ENCODE peak calls at places on chromosomes 13 and 19, in six cellular contexts. O is GM23338, N is GM12878, P is fibroblast of lung, D is HepG2, R is MM.1S. F is an unnamed sample.

GRCh38 chr19:40220674-40221073 is 2.5 kb upstream of the TTC9B start:
- DNase-seq in O (no peak), N (no peak), P (no peak), D (no peak), R (no peak), F (no peak)

GRCh38 chr19:43564800-43565199 is 10.5 kb downstream of the XRCC1 start:
- DNase-seq in O (no peak), N (no peak), P (no peak), D (no peak), R (no peak), F (peak)

GRCh38 chr19:7257148-7258041 is 36.8 kb downstream of the INSR start:
- DNase-seq in O (no peak), N (no peak), P (peak), D (peak), R (no peak), F (no peak)

GRCh38 chr13:80012281-80012680 is 328.6 kb downstream of the SPRY2 start:
- DNase-seq in O (no peak), N (no peak), P (no peak), D (no peak), R (no peak), F (no peak)

GRCh38 chr13:27679396-27679795 is 57.7 kb downstream of the POLR1D start:
- DNase-seq in O (no peak), N (no peak), P (no peak), D (peak), R (no peak), F (no peak)

GRCh38 chr19:11052391-11052790 is 36.9 kb upstream of the LDLR start:
- DNase-seq in O (no peak), N (no peak), P (no peak), D (no peak), R (no peak), F (no peak)

GRCh38 chr13:29786698-29787097 is 63.7 kb downstream of the UBL3 start:
- DNase-seq in O (no peak), N (no peak), P (no peak), D (no peak), R (no peak), F (no peak)

GRCh38 chr19:46946611-46947238 is 72.9 kb upstream of the NPAS1 start:
- DNase-seq in O (no peak), N (no peak), P (no peak), D (peak), R (no peak), F (no peak)

GRCh38 chr19:1521636-1522035 is 2.2 kb upstream of the PLK5 start:
- DNase-seq in O (no peak), N (no peak), P (no peak), D (no peak), R (no peak), F (no peak)

GRCh38 chr19:1518471-1518870 is 5.4 kb upstream of the PLK5 start:
- DNase-seq in O (no peak), N (no peak), P (no peak), D (no peak), R (no peak), F (no peak)

GRCh38 chr19:1522061-1522460 is 1.8 kb upstream of the PLK5 start:
- DNase-seq in O (no peak), N (no peak), P (no peak), D (no peak), R (no peak), F (no peak)

GRCh38 chr19:1522838-1523237 is 1.0 kb upstream of the PLK5 start:
- DNase-seq in O (no peak), N (no peak), P (no peak), D (no peak), R (no peak), F (no peak)

DNA sequence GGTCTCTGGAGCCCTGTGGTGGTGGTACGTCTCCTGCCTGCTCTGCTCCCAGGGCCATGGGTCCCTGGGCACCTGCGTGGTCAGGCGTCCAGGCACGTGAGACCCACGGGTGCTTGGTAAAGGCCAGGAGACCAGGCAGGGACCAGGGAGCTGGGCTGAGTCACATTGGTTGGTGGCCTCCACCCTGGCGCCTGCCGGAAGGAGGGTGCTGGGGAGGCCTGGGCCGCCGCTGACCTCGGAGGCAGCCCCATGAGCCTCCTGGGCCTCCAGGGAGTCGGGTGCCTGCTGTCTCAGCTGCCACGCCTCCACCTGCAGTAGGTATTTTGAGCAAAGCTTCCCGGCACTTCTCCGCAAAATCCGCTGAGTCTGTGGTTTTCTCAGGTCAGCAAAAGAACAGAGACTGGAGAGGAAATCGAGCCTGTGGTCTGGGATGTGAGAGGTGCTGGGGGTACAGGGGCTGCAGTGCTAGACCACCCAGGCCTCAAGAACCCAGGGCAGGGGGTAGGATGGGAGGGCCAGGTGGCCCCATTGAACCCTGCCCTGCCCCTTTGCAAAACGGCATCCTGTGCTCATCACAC is 3.6 kb upstream of the PLK5 start:
- DNase-seq in O (no peak), N (no peak), P (no peak), D (no peak), R (peak), F (no peak)
- TF ChIP-seq CTCF in O (no peak), N (no peak), P (no peak), D (no peak), R (no peak), F (no peak)

GRCh38 chr13:25468330-25469178 is 96.8 kb downstream of the ATP8A2 start:
- DNase-seq in O (peak), N (no peak), P (no peak), D (no peak), R (no peak), F (no peak)
- TF ChIP-seq EZH2 in O (no peak), N (no peak), P (no peak), D (no peak), R (no peak), F (no peak)

GRCh38 chr13:43785681-43786471 is 896 bp downstream of the ENOX1 start:
- DNase-seq in O (peak), N (no peak), P (peak), D (no peak), R (peak), F (no peak)
- H2AFZ ChIP-seq in O (peak), N (no peak), P (peak), D (no peak), R (peak), F (no peak)

DNA sequence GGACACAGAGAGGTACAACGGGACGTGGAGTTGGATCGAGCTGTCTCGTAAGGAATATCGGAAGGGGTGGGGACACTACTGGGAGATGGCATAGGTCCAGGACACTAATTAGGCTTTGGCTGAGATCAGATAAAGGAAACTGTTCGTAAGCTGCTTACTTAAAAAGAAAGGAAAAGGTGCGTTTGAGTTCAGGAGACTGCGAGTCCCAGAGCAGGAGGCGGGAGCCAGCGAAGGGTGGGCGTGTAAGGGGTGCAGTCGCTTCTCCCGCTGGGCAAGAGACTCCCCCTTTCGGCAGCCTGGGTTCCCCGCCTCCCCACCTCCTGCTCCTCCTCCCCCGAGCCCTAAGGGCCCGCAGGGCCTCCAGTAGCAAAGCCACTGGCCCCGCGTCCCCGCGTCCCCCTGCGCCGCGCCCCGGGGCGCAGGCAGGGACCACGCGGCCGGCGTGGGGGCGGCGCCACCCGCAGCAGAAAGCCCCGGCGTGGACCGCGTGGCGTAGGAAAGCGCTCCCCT is 571 bp downstream of the ABCC4 start:
- DNase-seq in O (peak), N (no peak), P (peak), D (peak), R (peak), F (no peak)
- TF ChIP-seq CTCF in O (no peak), N (peak), P (peak), D (peak), R (peak), F (no peak)

GRCh38 chr19:35796645-35797542 is 15.8 kb downstream of the PRODH2 start:
- DNase-seq in O (peak), N (no peak), P (no peak), D (no peak), R (no peak), F (no peak)
- TF ChIP-seq EZH2 in O (peak), N (no peak), P (peak), D (no peak), R (no peak), F (no peak)

GRCh38 chr13:51729853-51730553 is 74.0 kb downstream of the DHRS12 start:
- DNase-seq in O (no peak), N (no peak), P (peak), D (peak), R (no peak), F (no peak)
- H2AFZ ChIP-seq in O (no peak), N (no peak), P (peak), D (no peak), R (no peak), F (no peak)

GRCh38 chr19:50377051-50377441 is 789 bp downstream of the NR1H2 start:
- DNase-seq in O (peak), N (no peak), P (no peak), D (peak), R (no peak), F (no peak)

GRCh38 chr19:50377517-50377916 is 1.3 kb downstream of the NR1H2 start:
- DNase-seq in O (no peak), N (no peak), P (no peak), D (no peak), R (no peak), F (no peak)

GRCh38 chr19:50378863-50379236 is 2.6 kb downstream of the NR1H2 start:
- DNase-seq in O (no peak), N (no peak), P (no peak), D (no peak), R (no peak), F (no peak)

GRCh38 chr19:50379602-50380001 is 3.3 kb downstream of the NR1H2 start:
- DNase-seq in O (no peak), N (no peak), P (no peak), D (no peak), R (no peak), F (no peak)

GRCh38 chr19:50378169-50378862 is 2.1 kb downstream of the NR1H2 start:
- DNase-seq in O (no peak), N (no peak), P (no peak), D (no peak), R (no peak), F (no peak)
- TF ChIP-seq CTCF in O (no peak), N (no peak), P (no peak), D (no peak), R (no peak), F (no peak)

GRCh38 chr19:16325671-16326400 is 1.2 kb downstream of the KLF2 start:
- DNase-seq in O (peak), N (no peak), P (no peak), D (no peak), R (peak), F (no peak)

GRCh38 chr19:16324384-16325160 is at the start of gene KLF2:
- DNase-seq in O (peak), N (no peak), P (peak), D (peak), R (peak), F (peak)

GRCh38 chr19:16324064-16324383 is 602 bp upstream of the KLF2 start:
- DNase-seq in O (no peak), N (no peak), P (no peak), D (no peak), R (no peak), F (no peak)

GRCh38 chr19:16326401-16327130 is 1.9 kb downstream of the KLF2 start:
- DNase-seq in O (peak), N (no peak), P (no peak), D (no peak), R (peak), F (no peak)

GRCh38 chr19:16325161-16325527 is 518 bp downstream of the KLF2 start:
- DNase-seq in O (peak), N (no peak), P (no peak), D (no peak), R (peak), F (no peak)
- TF ChIP-seq EZH2 in O (no peak), N (no peak), P (no peak), D (no peak), R (no peak), F (no peak)

GRCh38 chr19:4582980-4583842 is 23.7 kb upstream of the SEMA6B start:
- DNase-seq in O (no peak), N (no peak), P (no peak), D (peak), R (no peak), F (no peak)

GRCh38 chr19:4583961-4584669 is 24.6 kb upstream of the SEMA6B start:
- DNase-seq in O (peak), N (no peak), P (no peak), D (peak), R (no peak), F (no peak)

GRCh38 chr19:4585556-4585955 is 26.1 kb upstream of the SEMA6B start:
- DNase-seq in O (no peak), N (no peak), P (no peak), D (no peak), R (no peak), F (no peak)

GRCh38 chr19:4586245-4586644 is 26.8 kb upstream of the SEMA6B start:
- DNase-seq in O (no peak), N (no peak), P (no peak), D (no peak), R (no peak), F (no peak)

GRCh38 chr19:4584670-4585460 is 25.4 kb upstream of the SEMA6B start:
- DNase-seq in O (peak), N (no peak), P (no peak), D (no peak), R (no peak), F (no peak)
- H2AFZ ChIP-seq in O (peak), N (no peak), P (no peak), D (no peak), R (no peak), F (no peak)